ENCODE peak calls at places on chromosomes 6 and 20, in four cellular contexts. D, J, M and P are unnamed samples. For H3K4me1, the result is how much of the 10 kb centered on the place peaks cover.

GRCh38 chr6:116352515-116353471 is 18.0 kb upstream of the DSE start:
- DNase-seq in D (no peak), J (no peak), M (no peak), P (no peak)

GRCh38 chr6:14925025-14925595 is 320.8 kb upstream of the JARID2 start:
- DNase-seq in D (no peak), J (no peak), M (no peak), P (no peak)

GRCh38 chr6:160767647-160768019 is 65.6 kb downstream of the PLG start:
- DNase-seq in D (no peak), J (no peak), M (no peak), P (no peak)

GRCh38 chr6:133236898-133237297 is 4.3 kb upstream of the EYA4 start:
- DNase-seq in D (no peak), J (no peak), M (no peak), P (no peak)

GRCh38 chr6:113888493-113888892 is 31.3 kb downstream of the MARCKS start:
- DNase-seq in D (no peak), J (no peak), M (no peak), P (no peak)

GRCh38 chr6:20211037-20211940 is 980 bp downstream of the MBOAT1 start:
- DNase-seq in D (peak), J (no peak), M (no peak), P (no peak)

GRCh38 chr6:16711551-16712249 is 49.6 kb downstream of the ATXN1 start:
- DNase-seq in D (no peak), J (peak), M (no peak), P (no peak)

GRCh38 chr6:22149501-22150490 is 147.0 kb downstream of the PRL start:
- DNase-seq in D (no peak), J (no peak), M (no peak), P (peak)

GRCh38 chr20:58634818-58635665 is 16.0 kb upstream of the STX16 start:
- DNase-seq in D (no peak), J (no peak), M (no peak), P (no peak)

GRCh38 chr20:50675671-50676376 is 15.5 kb downstream of the RIPOR3 start:
- DNase-seq in D (no peak), J (no peak), M (no peak), P (peak)

GRCh38 chr20:47686545-47686944 is 98.7 kb downstream of the SULF2 start:
- DNase-seq in D (no peak), J (no peak), M (peak), P (no peak)

GRCh38 chr20:22333885-22334545 is 250.4 kb downstream of the FOXA2 start:
- DNase-seq in D (peak), J (peak), M (peak), P (peak)

GRCh38 chr6:93420163-93420806 is 926 bp upstream of the EPHA7 start:
- DNase-seq in D (no peak), J (no peak), M (no peak), P (no peak)

GRCh38 chr6:42996513-42996912 is 12.1 kb downstream of the PPP2R5D start:
- DNase-seq in D (no peak), J (no peak), M (no peak), P (no peak)

GRCh38 chr20:52247548-52247947 is 56.0 kb upstream of the ZFP64 start:
- DNase-seq in D (no peak), J (no peak), M (no peak), P (no peak)

GRCh38 chr20:38935967-38936407 is 9.8 kb downstream of the FAM83D start:
- DNase-seq in D (no peak), J (no peak), M (no peak), P (no peak)

GRCh38 chr20:12093062-12093796 is 175.5 kb downstream of the BTBD3 start:
- DNase-seq in D (no peak), J (no peak), M (no peak), P (no peak)

GRCh38 chr6:11212625-11213024 is 19.8 kb downstream of the NEDD9 start:
- DNase-seq in D (no peak), J (no peak), M (no peak), P (no peak)

GRCh38 chr20:10447028-10447427 is 11.9 kb downstream of the SLX4IP start:
- DNase-seq in D (peak), J (peak), M (no peak), P (peak)

GRCh38 chr6:110549277-110549676 is 72.9 kb upstream of the SLC22A16 start:
- DNase-seq in D (no peak), J (no peak), M (no peak), P (no peak)

GRCh38 chr20:5528719-5529256 is 212.0 kb upstream of the PROKR2 start:
- DNase-seq in D (peak), J (peak), M (peak), P (peak)

GRCh38 chr20:38412877-38413577 is 22.1 kb downstream of the SNHG17 start:
- DNase-seq in D (no peak), J (no peak), M (no peak), P (no peak)

GRCh38 chr6:151702851-151703629 is 104.4 kb upstream of the ESR1 start:
- DNase-seq in D (no peak), J (no peak), M (no peak), P (no peak)

GRCh38 chr6:108661430-108661829 is 100.7 kb downstream of the FOXO3 start:
- DNase-seq in D (no peak), J (no peak), M (no peak), P (no peak)

GRCh38 chr6:150723857-150724256 is 124.2 kb downstream of the PLEKHG1 start:
- DNase-seq in D (no peak), J (no peak), M (no peak), P (no peak)

GRCh38 chr20:13199279-13199678 is 21.8 kb upstream of the ISM1 start:
- DNase-seq in D (no peak), J (no peak), M (no peak), P (no peak)

GRCh38 chr20:37236462-37236861 is 25.2 kb downstream of the GHRH start:
- DNase-seq in D (no peak), J (no peak), M (no peak), P (no peak)

GRCh38 chr6:167134448-167135328 is 11.8 kb downstream of the CCR6 start:
- DNase-seq in D (no peak), J (no peak), M (no peak), P (no peak)

GRCh38 chr6:50211582-50211981 is 161.9 kb upstream of the DEFB112 start:
- DNase-seq in D (no peak), J (no peak), M (no peak), P (no peak)

GRCh38 chr6:21808045-21808470 is 214.5 kb downstream of the SOX4 start:
- DNase-seq in D (no peak), J (no peak), M (no peak), P (peak)

GRCh38 chr6:113481441-113481840 is 375.7 kb upstream of the MARCKS start:
- DNase-seq in D (no peak), J (no peak), M (no peak), P (no peak)

GRCh38 chr20:58478141-58478805 is 36.9 kb downstream of the APCDD1L start:
- DNase-seq in D (no peak), J (no peak), M (no peak), P (no peak)

GRCh38 chr6:125835221-125835744 is 44.5 kb downstream of the NCOA7 start:
- DNase-seq in D (no peak), J (no peak), M (peak), P (peak)

GRCh38 chr20:44396369-44396768 is 40.9 kb downstream of the HNF4A start:
- DNase-seq in D (no peak), J (no peak), M (no peak), P (peak)

DNA sequence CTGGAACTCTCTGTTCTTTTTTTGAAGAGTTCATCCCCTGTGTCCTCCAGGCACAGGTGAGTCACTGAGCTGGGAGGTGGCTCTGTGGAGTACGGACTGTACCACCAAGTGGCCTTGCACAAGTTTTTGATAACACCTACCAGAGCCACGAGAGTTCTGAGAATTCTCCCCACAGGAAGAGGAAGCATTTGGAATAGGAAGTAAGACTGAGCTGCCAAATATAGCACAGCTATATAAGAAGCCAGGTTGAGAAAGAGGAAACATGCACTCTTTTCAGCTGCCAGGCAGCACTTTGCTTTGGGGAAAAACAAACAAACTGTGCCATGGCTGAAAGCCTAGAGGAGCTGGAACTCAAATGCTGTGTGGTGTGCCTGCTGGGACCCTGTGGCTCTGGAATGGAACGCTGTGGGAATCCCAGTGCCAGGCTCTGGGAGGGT is 70.8 kb upstream of the RIPOR2 start:
- DNase-seq in D (peak), J (peak), M (peak), P (peak)
- H3K4me1 ChIP-seq in D (under half), J (half or more), M (under half), P (under half)

DNA sequence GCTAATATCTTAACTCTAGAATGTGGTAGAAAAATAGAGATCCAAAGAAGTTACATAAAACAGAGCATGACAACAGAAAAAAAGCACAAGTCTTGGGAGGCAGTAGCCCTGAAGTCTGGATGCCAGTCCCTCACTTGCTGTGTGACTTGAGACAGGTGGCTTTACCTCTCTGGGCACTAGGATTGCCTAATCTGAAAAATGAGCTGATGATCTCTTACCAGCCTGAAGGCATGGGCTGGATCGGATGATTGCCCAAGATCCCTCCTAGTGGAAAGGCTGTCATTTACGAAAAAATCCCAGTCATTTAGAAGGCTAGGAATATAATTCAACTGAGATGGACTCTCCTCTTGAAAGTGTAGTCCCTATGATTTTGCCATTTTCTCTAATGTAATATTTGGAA is 10.9 kb upstream of the GCM1 start:
- DNase-seq in D (no peak), J (no peak), M (no peak), P (peak)
- TF ChIP-seq CTCF in D (no peak), J (no peak), M (no peak), P (no peak)

GRCh38 chr6:3388786-3389185 is 68.1 kb downstream of the SLC22A23 start:
- DNase-seq in D (no peak), J (no peak), M (no peak), P (no peak)
- H3K4me1 ChIP-seq in D (half or more), J (under half), M (under half), P (under half)

DNA sequence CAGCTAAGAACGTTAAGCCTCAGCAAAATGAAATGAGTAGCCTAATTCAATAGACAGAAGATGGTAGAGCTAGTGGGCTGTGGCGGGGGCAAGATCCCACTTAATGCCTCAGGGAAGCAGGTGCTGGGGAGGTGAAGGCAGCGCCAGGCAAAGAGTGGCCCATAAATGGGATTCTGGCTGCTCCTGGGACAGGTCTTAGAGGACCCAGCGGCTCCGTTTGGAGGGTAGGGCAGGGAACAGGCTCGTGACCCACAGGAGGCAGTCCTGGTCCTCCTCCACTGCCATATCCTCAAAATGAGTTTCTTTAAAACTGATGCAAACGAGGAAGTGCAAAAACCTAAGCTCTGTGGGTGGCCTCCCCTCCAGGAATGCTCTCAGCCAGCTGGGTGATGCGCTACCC is 32.7 kb downstream of the SAYSD1 start:
- DNase-seq in D (no peak), J (no peak), M (no peak), P (no peak)
- TF ChIP-seq CTCF in D (no peak), J (no peak), M (no peak), P (no peak)

DNA sequence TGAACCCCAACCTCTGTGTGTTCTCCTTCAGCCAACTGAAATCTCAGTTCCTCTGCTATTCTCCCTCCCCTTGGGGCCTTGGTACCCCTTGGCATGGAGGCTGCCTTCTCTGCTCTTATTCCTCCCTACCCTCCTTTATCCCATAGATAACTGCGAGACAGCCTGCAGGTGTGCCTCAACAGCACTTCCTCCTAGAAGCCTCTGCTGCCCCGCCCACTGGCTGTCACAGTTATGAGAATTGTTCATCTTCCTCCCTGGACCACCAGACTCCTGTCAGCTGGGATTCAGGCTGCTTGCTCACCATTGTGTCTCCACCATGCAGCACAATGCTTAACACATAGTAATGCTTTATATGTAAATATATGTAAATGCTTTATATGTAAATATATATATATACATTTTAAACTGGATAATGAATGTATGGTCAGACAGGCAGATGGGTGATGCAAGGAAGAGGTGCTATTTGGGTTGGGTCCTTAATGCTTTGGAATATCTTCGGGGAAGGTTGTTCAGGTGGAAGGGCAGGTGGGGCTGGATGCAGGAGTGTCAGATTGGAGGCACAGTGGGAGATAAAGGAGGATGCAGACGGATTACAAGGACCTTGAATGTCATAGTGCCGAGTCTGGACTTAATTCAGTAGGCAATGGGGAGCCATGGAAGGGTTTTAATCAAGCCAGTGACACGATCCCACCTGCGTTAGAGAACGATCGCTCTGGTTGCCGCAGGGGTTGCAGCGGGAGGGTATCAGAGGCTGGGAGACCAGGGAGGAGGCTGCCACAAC is 4.9 kb downstream of the CDH22 start:
- DNase-seq in D (no peak), J (no peak), M (no peak), P (no peak)
- H3K4me1 ChIP-seq in D (under half), J (under half), M (under half), P (under half)